ENCODE peak calls at places on chromosomes 4 and X, in four cellular contexts. One of them, this sample, is unnamed.

GRCh38 chr4:70559216-70559830 is 32.7 kb upstream of the AMBN start:
- DNase-seq in Right ventricle myocardium superior: no peak
- DNase-seq in iris pigment epithelial cell: peak
- DNase-seq in NCI-H2029 treated with DMSO at 0.1 percent for 48 hours: peak
- DNase-seq in this sample: no peak

GRCh38 chr4:8347660-8348059 is 78.1 kb downstream of the HTRA3 start:
- DNase-seq in Right ventricle myocardium superior: no peak
- DNase-seq in iris pigment epithelial cell: no peak
- DNase-seq in NCI-H2029 treated with DMSO at 0.1 percent for 48 hours: no peak
- DNase-seq in this sample: no peak

GRCh38 chr4:179196511-179196910 is 1754.3 kb upstream of the AGA start:
- DNase-seq in Right ventricle myocardium superior: no peak
- DNase-seq in iris pigment epithelial cell: peak
- DNase-seq in NCI-H2029 treated with DMSO at 0.1 percent for 48 hours: no peak
- DNase-seq in this sample: no peak

GRCh38 chr4:41410049-41410448 is 127.9 kb upstream of the LIMCH1 start:
- DNase-seq in Right ventricle myocardium superior: no peak
- DNase-seq in iris pigment epithelial cell: peak
- DNase-seq in NCI-H2029 treated with DMSO at 0.1 percent for 48 hours: no peak
- DNase-seq in this sample: no peak

GRCh38 chr4:2250003-2250763 is 8.3 kb upstream of the HAUS3 start:
- DNase-seq in Right ventricle myocardium superior: no peak
- DNase-seq in iris pigment epithelial cell: no peak
- DNase-seq in NCI-H2029 treated with DMSO at 0.1 percent for 48 hours: no peak
- DNase-seq in this sample: no peak

GRCh38 chr4:69986663-69987062 is 9.1 kb upstream of the STATH start:
- DNase-seq in Right ventricle myocardium superior: no peak
- DNase-seq in iris pigment epithelial cell: no peak
- DNase-seq in NCI-H2029 treated with DMSO at 0.1 percent for 48 hours: no peak
- DNase-seq in this sample: no peak

GRCh38 chrX:131923614-131924250 is 99.4 kb upstream of the STK26 start:
- DNase-seq in Right ventricle myocardium superior: no peak
- DNase-seq in iris pigment epithelial cell: no peak
- DNase-seq in NCI-H2029 treated with DMSO at 0.1 percent for 48 hours: no peak
- DNase-seq in this sample: no peak

GRCh38 chr4:4675636-4676035 is 133.8 kb upstream of the STX18 start:
- DNase-seq in Right ventricle myocardium superior: no peak
- DNase-seq in iris pigment epithelial cell: no peak
- DNase-seq in NCI-H2029 treated with DMSO at 0.1 percent for 48 hours: no peak
- DNase-seq in this sample: no peak

GRCh38 chrX:64206556-64207162 is 1.2 kb upstream of the AMER1 start:
- DNase-seq in Right ventricle myocardium superior: peak
- DNase-seq in iris pigment epithelial cell: no peak
- DNase-seq in NCI-H2029 treated with DMSO at 0.1 percent for 48 hours: no peak
- DNase-seq in this sample: peak